ENCODE peak calls at places on chromosome 18, in nine cellular contexts. H, S, B, E, R, D, Y, I and X are unnamed samples. For H3K9me3, the result is how much of the 10 kb centered on the place peaks cover.

GRCh38 chr18:23938901-23939341 is 75.6 kb upstream of the TTC39C start:
- DNase-seq in H (no peak), B (no peak), D (no peak), Y (no peak), R (no peak), E (no peak), S (no peak), I (no peak), X (no peak)

GRCh38 chr18:4106407-4107033 is 348.6 kb downstream of the DLGAP1 start:
- DNase-seq in B (peak), H (peak), I (peak), R (peak), E (peak), D (peak), Y (peak), S (peak), X (peak)

GRCh38 chr18:8627107-8627472 is 17.9 kb downstream of the RAB12 start:
- DNase-seq in B (no peak), I (no peak), Y (no peak), E (no peak), H (no peak), D (no peak), R (no peak), S (no peak), X (no peak)

GRCh38 chr18:2417861-2418610 is 153.3 kb downstream of the METTL4 start:
- DNase-seq in I (no peak), H (no peak), E (no peak), D (no peak), Y (peak), S (no peak), B (no peak), R (no peak), X (peak)

GRCh38 chr18:24270358-24270936 is 127.2 kb downstream of the OSBPL1A start:
- DNase-seq in B (no peak), E (no peak), Y (no peak), D (no peak), H (no peak), S (no peak), I (no peak), R (no peak), X (no peak)

GRCh38 chr18:13338318-13338717 is 119.8 kb downstream of the LDLRAD4 start:
- DNase-seq in H (peak), B (no peak), R (no peak), E (no peak), Y (no peak), D (no peak), I (no peak), S (no peak), X (no peak)

GRCh38 chr18:9792565-9793226 is 84.6 kb downstream of the RAB31 start:
- DNase-seq in I (no peak), H (peak), Y (no peak), D (peak), S (no peak), R (no peak), B (no peak), E (no peak), X (peak)

GRCh38 chr18:36449451-36449850 is 151.9 kb downstream of the FHOD3 start:
- DNase-seq in Y (peak), D (no peak), B (no peak), S (no peak), R (no peak), I (no peak), H (no peak), E (no peak), X (no peak)

GRCh38 chr18:76491436-76491800 is 3.6 kb downstream of the ZNF516 start:
- DNase-seq in S (peak), E (peak), D (peak), H (peak), Y (peak), B (peak), I (no peak), R (peak), X (peak)

GRCh38 chr18:46728219-46728930 is 28.5 kb downstream of the ST8SIA5 start:
- DNase-seq in B (no peak), S (no peak), I (no peak), Y (no peak), R (no peak), E (no peak), H (no peak), D (no peak), X (no peak)

GRCh38 chr18:3910507-3910906 is 460.5 kb downstream of the TGIF1 start:
- DNase-seq in B (no peak), Y (no peak), E (no peak), H (no peak), S (no peak), R (no peak), I (peak), D (no peak), X (no peak)

GRCh38 chr18:46716827-46717226 is 40.0 kb downstream of the ST8SIA5 start:
- DNase-seq in I (no peak), B (no peak), Y (no peak), H (no peak), S (no peak), R (no peak), E (no peak), D (no peak), X (no peak)

GRCh38 chr18:35131387-35132283 is 90.4 kb downstream of the MAPRE2 start:
- DNase-seq in H (no peak), B (no peak), D (no peak), Y (no peak), S (no peak), I (no peak), R (no peak), E (no peak), X (no peak)

GRCh38 chr18:76421291-76422078 is 73.6 kb downstream of the ZNF516 start:
- DNase-seq in R (no peak), B (no peak), I (no peak), E (no peak), Y (no peak), S (peak), H (no peak), D (no peak), X (no peak)

GRCh38 chr18:59376351-59376935 is 17.4 kb upstream of the LMAN1 start:
- DNase-seq in R (no peak), H (no peak), S (no peak), I (no peak), B (no peak), D (no peak), E (no peak), Y (no peak), X (no peak)

GRCh38 chr18:396251-396555 is 104.3 kb downstream of the COLEC12 start:
- DNase-seq in S (no peak), E (no peak), H (no peak), D (no peak), B (no peak), R (no peak), I (no peak), Y (peak), X (no peak)

GRCh38 chr18:9755603-9756002 is 47.5 kb downstream of the RAB31 start:
- DNase-seq in D (no peak), R (no peak), H (no peak), Y (peak), S (no peak), E (peak), I (no peak), B (no peak), X (no peak)

GRCh38 chr18:40380657-40381441 is 1574.2 kb upstream of the PIK3C3 start:
- DNase-seq in B (no peak), Y (no peak), D (peak), H (no peak), S (no peak), I (no peak), E (no peak), R (no peak), X (no peak)

GRCh38 chr18:75350440-75350839 is 77.1 kb downstream of the SMIM21 start:
- DNase-seq in D (no peak), S (no peak), I (no peak), Y (no peak), B (no peak), R (peak), H (no peak), E (no peak), X (no peak)
- H3K9me3 ChIP-seq in D (under half), S (under half), I (under half), Y (under half), B (under half), R (under half), H (under half), E (under half), X (under half)

DNA sequence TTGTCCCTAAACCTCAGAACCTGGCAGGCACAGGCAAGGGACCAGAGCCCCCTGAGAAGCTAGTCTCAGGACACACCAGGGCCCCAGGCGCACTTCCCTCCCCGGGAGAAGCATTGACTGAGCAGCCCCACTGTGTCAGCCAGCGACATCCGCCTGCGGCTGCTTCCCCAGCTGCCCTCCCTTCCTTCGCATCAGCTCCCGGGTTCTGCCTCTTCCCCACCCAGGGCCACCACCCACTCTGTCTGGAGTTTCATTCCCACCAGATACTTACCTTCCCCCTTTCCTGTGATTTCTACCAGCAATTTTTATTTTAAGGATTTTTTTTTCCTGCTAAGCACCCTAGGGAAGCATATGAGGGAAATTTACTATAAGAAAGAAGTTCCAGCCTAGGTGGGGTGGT is 99.2 kb downstream of the SMAD7 start:
- DNase-seq in S (peak), R (no peak), D (peak), E (peak), H (no peak), I (no peak), Y (peak), B (no peak), X (no peak)
- H3K27ac ChIP-seq in S (peak), R (peak), D (no peak), E (peak), H (no peak), I (peak), Y (peak), B (peak), X (no peak)

GRCh38 chr18:5521000-5521399 is 22.8 kb downstream of the EPB41L3 start:
- DNase-seq in D (no peak), Y (no peak), H (no peak), R (no peak), B (no peak), I (no peak), E (no peak), S (no peak), X (no peak)

GRCh38 chr18:5527603-5528002 is 16.2 kb downstream of the EPB41L3 start:
- DNase-seq in E (peak), B (no peak), D (no peak), Y (peak), S (no peak), R (peak), I (no peak), H (no peak), X (no peak)

GRCh38 chr18:5520464-5520863 is 23.3 kb downstream of the EPB41L3 start:
- DNase-seq in I (no peak), D (no peak), Y (no peak), E (no peak), B (no peak), S (no peak), R (no peak), H (no peak), X (no peak)

GRCh38 chr18:5519448-5520362 is 24.1 kb downstream of the EPB41L3 start:
- DNase-seq in B (no peak), Y (peak), R (no peak), H (no peak), I (no peak), E (no peak), D (no peak), S (no peak), X (no peak)

GRCh38 chr18:5524660-5525059 is 19.1 kb downstream of the EPB41L3 start:
- DNase-seq in I (no peak), H (no peak), E (no peak), B (no peak), S (no peak), D (no peak), R (no peak), Y (no peak), X (no peak)
- H3K4me3 ChIP-seq in I (no peak), H (no peak), E (no peak), B (no peak), S (no peak), D (no peak), R (no peak), Y (no peak), X (no peak)

GRCh38 chr18:43515481-43515880 is 238.2 kb upstream of the SYT4 start:
- DNase-seq in I (no peak), S (no peak), E (no peak), H (no peak), D (no peak), B (no peak), R (no peak), Y (no peak), X (no peak)

DNA sequence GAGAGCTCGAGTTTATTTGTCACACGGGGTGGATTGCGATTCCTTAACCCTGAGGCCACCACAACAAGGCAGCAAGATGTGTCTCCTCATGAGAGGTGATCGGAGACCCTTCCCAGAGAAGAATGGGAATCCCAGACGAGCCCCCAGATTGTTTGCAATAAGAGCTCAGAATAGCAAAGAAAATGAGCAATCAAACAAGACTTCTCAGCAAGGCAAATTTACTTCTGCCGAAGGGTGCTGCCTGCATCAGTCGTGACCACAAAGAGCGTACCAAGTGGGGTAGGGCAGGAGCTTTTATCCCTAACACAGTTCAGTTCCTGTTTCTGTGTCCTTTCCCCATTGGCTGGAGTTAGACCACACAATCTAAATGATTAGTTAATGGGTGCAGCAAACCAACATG is 237.5 kb upstream of the SYT4 start:
- DNase-seq in Y (no peak), B (no peak), H (no peak), E (no peak), D (no peak), I (no peak), R (no peak), S (no peak), X (no peak)
- H3K9me3 ChIP-seq in Y (under half), B (under half), H (half or more), E (under half), D (under half), I (under half), R (under half), S (under half), X (under half)

GRCh38 chr18:21316296-21316695 is 74.3 kb downstream of the GREB1L start:
- DNase-seq in H (no peak), R (no peak), D (no peak), Y (no peak), E (no peak), S (no peak), I (no peak), B (no peak), X (no peak)

GRCh38 chr18:21313576-21313975 is 71.5 kb downstream of the GREB1L start:
- DNase-seq in S (no peak), R (no peak), B (no peak), Y (no peak), E (no peak), D (no peak), H (no peak), I (no peak), X (no peak)

GRCh38 chr18:21309248-21309647 is 67.2 kb downstream of the GREB1L start:
- DNase-seq in B (no peak), R (no peak), Y (no peak), D (no peak), I (no peak), S (no peak), H (no peak), E (no peak), X (no peak)

GRCh38 chr18:21315741-21316187 is 73.7 kb downstream of the GREB1L start:
- DNase-seq in R (no peak), S (no peak), I (no peak), B (no peak), H (peak), Y (no peak), D (no peak), E (no peak), X (no peak)

DNA sequence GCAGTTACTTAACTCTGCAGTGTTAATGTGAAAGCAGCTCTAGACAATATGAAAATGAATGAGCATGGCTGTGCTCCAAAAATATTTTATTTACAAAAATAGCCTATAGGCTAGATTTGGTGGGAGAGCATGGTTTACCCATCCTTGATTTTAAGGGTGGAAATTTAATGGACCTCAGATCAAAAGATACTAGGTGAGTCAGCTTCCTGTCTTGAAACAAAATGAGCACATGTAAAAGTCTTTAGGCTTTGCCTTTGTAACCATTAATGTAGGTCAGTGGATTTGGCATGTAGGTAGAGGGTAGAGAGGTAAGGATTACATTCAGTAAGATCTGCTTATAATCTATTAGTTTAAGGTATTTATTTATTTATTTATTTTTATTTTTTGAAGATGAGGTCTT is 72.7 kb downstream of the GREB1L start:
- DNase-seq in H (no peak), R (no peak), I (no peak), Y (no peak), S (no peak), E (no peak), D (no peak), B (no peak), X (no peak)
- H3K27ac ChIP-seq in H (no peak), R (no peak), I (no peak), Y (no peak), S (no peak), E (no peak), D (no peak), B (no peak), X (no peak)

GRCh38 chr18:49623571-49623970 is 61.7 kb downstream of the LIPG start:
- DNase-seq in D (no peak), I (no peak), Y (no peak), H (no peak), S (no peak), B (no peak), E (no peak), R (no peak), X (no peak)
- H3K4me3 ChIP-seq in D (no peak), I (no peak), Y (no peak), H (no peak), S (no peak), B (no peak), E (no peak), R (no peak), X (no peak)

GRCh38 chr18:7303751-7304370 is 73.0 kb downstream of the LRRC30 start:
- DNase-seq in B (no peak), I (no peak), E (no peak), S (no peak), D (no peak), Y (peak), H (no peak), R (no peak), X (peak)

GRCh38 chr18:7303306-7303705 is 72.4 kb downstream of the LRRC30 start:
- DNase-seq in I (no peak), R (no peak), E (no peak), B (no peak), S (no peak), Y (peak), D (no peak), H (no peak), X (no peak)

GRCh38 chr18:7300971-7301553 is 70.2 kb downstream of the LRRC30 start:
- DNase-seq in B (no peak), H (peak), S (no peak), E (no peak), I (no peak), D (no peak), Y (peak), R (no peak), X (no peak)

GRCh38 chr18:7298149-7298548 is 67.3 kb downstream of the LRRC30 start:
- DNase-seq in Y (no peak), S (no peak), B (no peak), E (no peak), D (no peak), R (no peak), I (no peak), H (no peak), X (no peak)
- H3K9me3 ChIP-seq in Y (under half), S (under half), B (under half), E (under half), D (under half), R (under half), I (under half), H (under half), X (under half)

GRCh38 chr18:12031836-12032235 is 50.5 kb downstream of the IMPA2 start:
- DNase-seq in D (no peak), Y (peak), I (no peak), R (peak), S (no peak), H (no peak), E (peak), B (peak), X (no peak)

GRCh38 chr18:12030667-12031066 is 49.4 kb downstream of the IMPA2 start:
- DNase-seq in R (no peak), S (no peak), I (no peak), D (no peak), H (no peak), Y (no peak), B (no peak), E (no peak), X (no peak)

GRCh38 chr18:12029786-12030571 is 48.7 kb downstream of the IMPA2 start:
- DNase-seq in D (no peak), I (no peak), H (no peak), R (no peak), E (no peak), B (no peak), S (no peak), Y (no peak), X (no peak)

GRCh38 chr18:12032786-12033642 is 51.7 kb downstream of the IMPA2 start:
- DNase-seq in Y (peak), I (no peak), H (no peak), E (no peak), B (no peak), S (no peak), D (no peak), R (no peak), X (no peak)

DNA sequence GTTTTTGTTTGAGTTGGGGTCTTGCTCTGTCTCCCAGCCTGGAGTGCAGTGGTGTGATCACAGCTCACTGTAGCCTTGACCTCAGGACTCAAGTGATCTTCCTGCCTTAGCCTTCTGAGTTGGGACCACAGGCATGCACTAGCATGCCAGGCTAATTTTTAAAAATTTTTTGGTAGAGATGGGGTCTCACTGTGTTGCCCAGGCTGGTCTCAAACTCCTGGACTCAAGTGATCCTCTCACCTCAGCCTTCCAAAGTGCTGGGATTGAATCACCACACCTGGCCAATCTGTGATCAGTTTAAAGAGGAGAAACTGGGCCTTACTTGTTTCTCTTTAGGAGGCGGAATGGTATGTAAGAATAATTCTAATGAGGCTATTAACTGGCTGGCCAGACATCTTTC is 49.9 kb downstream of the IMPA2 start:
- DNase-seq in E (no peak), D (no peak), S (no peak), Y (no peak), I (no peak), H (no peak), R (no peak), B (no peak), X (no peak)
- H3K27ac ChIP-seq in E (peak), D (no peak), S (no peak), Y (no peak), I (no peak), H (no peak), R (peak), B (peak), X (no peak)

DNA sequence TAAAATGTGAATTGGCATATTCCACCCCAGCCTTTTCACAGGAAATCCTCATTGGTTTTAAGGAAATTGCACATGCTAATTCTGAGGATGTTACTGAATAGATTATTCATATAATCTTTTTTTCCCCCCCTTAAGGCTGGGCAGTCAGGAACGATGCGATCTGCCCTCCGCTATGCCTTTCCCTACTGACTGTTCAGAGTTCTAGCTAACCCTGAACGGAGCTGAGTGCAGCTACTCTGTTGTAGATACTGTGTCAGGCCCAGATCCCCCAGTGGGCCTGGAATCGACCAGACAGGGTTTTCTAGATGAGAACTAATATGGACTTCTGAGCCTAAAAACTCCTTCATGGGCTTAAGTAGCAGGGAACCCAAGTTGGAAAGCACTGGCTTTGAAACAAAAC is 192.2 kb downstream of the TCF4 start:
- DNase-seq in R (no peak), D (no peak), Y (no peak), H (no peak), S (no peak), I (no peak), E (no peak), B (no peak), X (no peak)
- H3K4me3 ChIP-seq in R (no peak), D (no peak), Y (no peak), H (no peak), S (no peak), I (no peak), E (no peak), B (no peak), X (no peak)